ENCODE peak calls at places on chromosome 1, in five cellular contexts. F, P, X, K and R are unnamed samples.
A peak's percentile ranks its signal among the peaks of the same experiment; 100 is the strongest.

GRCh38 chr1:181595234-181595633 is 111.9 kb downstream of the CACNA1E start:
- DNase-seq in K (no peak), P (no peak), X (no peak), F (no peak), R (no peak)

GRCh38 chr1:58755468-58755872 is 28.4 kb downstream of the JUN start:
- DNase-seq in X (peak; percentile 88), P (peak; percentile 48), F (peak; percentile 100), K (peak; percentile 71), R (peak; percentile 94)

GRCh38 chr1:29803486-29803885 is 567.2 kb downstream of the PTPRU start:
- DNase-seq in P (no peak), X (no peak), K (no peak), F (no peak), R (no peak)

GRCh38 chr1:244065960-244066388 is 14.9 kb downstream of the ZBTB18 start:
- DNase-seq in P (no peak), F (no peak), K (no peak), X (no peak), R (no peak)

GRCh38 chr1:43968348-43968948 is 1.4 kb upstream of the DPH2 start:
- DNase-seq in P (peak; percentile 52), F (no peak), X (no peak), K (no peak), R (no peak)

GRCh38 chr1:63042278-63042677 is 258.3 kb downstream of the ATG4C start:
- DNase-seq in K (no peak), F (no peak), P (peak; percentile 6), X (no peak), R (no peak)

GRCh38 chr1:109089242-109090015 is 1.1 kb upstream of the TMEM167B start:
- DNase-seq in F (no peak), P (peak; percentile 91), X (peak; percentile 81), K (peak; percentile 63), R (no peak)

GRCh38 chr1:147478556-147478955 is 62.7 kb upstream of the BCL9 start:
- DNase-seq in X (no peak), F (no peak), P (no peak), K (no peak), R (no peak)

GRCh38 chr1:155131285-155131684 is 3.6 kb downstream of the EFNA1 start:
- DNase-seq in F (no peak), X (no peak), K (peak; percentile 62), P (no peak), R (no peak)

GRCh38 chr1:209657140-209657879 is 5.1 kb upstream of the LAMB3 start:
- DNase-seq in K (no peak), F (no peak), X (no peak), P (no peak), R (no peak)

GRCh38 chr1:235919797-235920475 is 53.2 kb upstream of the LYST start:
- DNase-seq in P (peak; percentile 78), F (no peak), X (no peak), K (no peak), R (no peak)

GRCh38 chr1:118945460-118945859 is 42.7 kb downstream of the TBX15 start:
- DNase-seq in F (peak; percentile 48), X (no peak), K (no peak), P (no peak), R (no peak)